ENCODE peak calls at places on chromosomes 6 and 20, in four cellular contexts. T is GM12878, D is H1, M is HepG2. C is an unnamed sample.

GRCh38 chr20:6525447-6526303 is 241.8 kb upstream of the BMP2 start:
- DNase-seq in T (no peak), D (no peak), M (no peak), C (no peak)

GRCh38 chr6:53718597-53719460 is 53.3 kb upstream of the KLHL31 start:
- DNase-seq in T (peak), D (no peak), M (peak), C (peak)

GRCh38 chr6:45483021-45483420 is 105.3 kb upstream of the SUPT3H start:
- DNase-seq in T (no peak), D (no peak), M (no peak), C (no peak)

GRCh38 chr20:25285091-25285647 is 37.3 kb downstream of the PYGB start:
- DNase-seq in T (no peak), D (peak), M (no peak), C (no peak)

GRCh38 chr6:163745566-163746400 is 331.3 kb downstream of the QKI start:
- DNase-seq in T (no peak), D (no peak), M (peak), C (peak)

GRCh38 chr6:154157082-154157481 is 118.0 kb downstream of the OPRM1 start:
- DNase-seq in T (no peak), D (no peak), M (no peak), C (no peak)

GRCh38 chr20:43043887-43044286 is 145.8 kb downstream of the PTPRT start:
- DNase-seq in T (no peak), D (no peak), M (no peak), C (no peak)

GRCh38 chr6:44556046-44556445 is 168.5 kb downstream of the CDC5L start:
- DNase-seq in T (no peak), D (no peak), M (no peak), C (no peak)

GRCh38 chr20:21125072-21125848 is 622 bp upstream of the KIZ start:
- DNase-seq in T (no peak), D (no peak), M (peak), C (no peak)

GRCh38 chr6:42013134-42013516 is 37.2 kb upstream of the TAF8 start:
- DNase-seq in T (no peak), D (no peak), M (no peak), C (no peak)

GRCh38 chr20:31770243-31770642 is 31.2 kb downstream of the TPX2 start:
- DNase-seq in T (no peak), D (no peak), M (no peak), C (no peak)

GRCh38 chr6:13398081-13398406 is 69.7 kb upstream of the TBC1D7 start:
- DNase-seq in T (no peak), D (no peak), M (no peak), C (no peak)

GRCh38 chr6:90216081-90216977 is 80.3 kb downstream of the BACH2 start:
- DNase-seq in T (no peak), D (no peak), M (peak), C (no peak)

GRCh38 chr6:37819802-37820712 is 530 bp downstream of the ZFAND3 start:
- DNase-seq in T (peak), D (peak), M (peak), C (no peak)

GRCh38 chr6:37824170-37824569 is 4.6 kb downstream of the ZFAND3 start:
- DNase-seq in T (no peak), D (no peak), M (no peak), C (no peak)

GRCh38 chr6:37820713-37821069 is 1.2 kb downstream of the ZFAND3 start:
- DNase-seq in T (no peak), D (no peak), M (no peak), C (no peak)

GRCh38 chr6:37821449-37821848 is 1.9 kb downstream of the ZFAND3 start:
- DNase-seq in T (no peak), D (no peak), M (no peak), C (no peak)

GRCh38 chr6:37822851-37823682 is 3.5 kb downstream of the ZFAND3 start:
- DNase-seq in T (no peak), D (no peak), M (peak), C (peak)
- TF ChIP-seq POLR2A in T (no peak), D (no peak), M (no peak), C (no peak)

GRCh38 chr20:62824476-62825287 is 7.8 kb downstream of the COL9A3 start:
- DNase-seq in T (no peak), D (peak), M (peak), C (peak)

GRCh38 chr20:62826646-62827322 is 9.9 kb downstream of the COL9A3 start:
- DNase-seq in T (no peak), D (no peak), M (no peak), C (no peak)

GRCh38 chr20:62827323-62828050 is 10.6 kb downstream of the COL9A3 start:
- DNase-seq in T (no peak), D (no peak), M (no peak), C (no peak)

GRCh38 chr20:62825288-62825993 is 8.6 kb downstream of the COL9A3 start:
- DNase-seq in T (no peak), D (no peak), M (no peak), C (no peak)

GRCh38 chr20:62825994-62826645 is 9.3 kb downstream of the COL9A3 start:
- DNase-seq in T (no peak), D (no peak), M (no peak), C (no peak)
- TF ChIP-seq CREB1 in T (no peak), D (no peak), M (no peak), C (no peak)

DNA sequence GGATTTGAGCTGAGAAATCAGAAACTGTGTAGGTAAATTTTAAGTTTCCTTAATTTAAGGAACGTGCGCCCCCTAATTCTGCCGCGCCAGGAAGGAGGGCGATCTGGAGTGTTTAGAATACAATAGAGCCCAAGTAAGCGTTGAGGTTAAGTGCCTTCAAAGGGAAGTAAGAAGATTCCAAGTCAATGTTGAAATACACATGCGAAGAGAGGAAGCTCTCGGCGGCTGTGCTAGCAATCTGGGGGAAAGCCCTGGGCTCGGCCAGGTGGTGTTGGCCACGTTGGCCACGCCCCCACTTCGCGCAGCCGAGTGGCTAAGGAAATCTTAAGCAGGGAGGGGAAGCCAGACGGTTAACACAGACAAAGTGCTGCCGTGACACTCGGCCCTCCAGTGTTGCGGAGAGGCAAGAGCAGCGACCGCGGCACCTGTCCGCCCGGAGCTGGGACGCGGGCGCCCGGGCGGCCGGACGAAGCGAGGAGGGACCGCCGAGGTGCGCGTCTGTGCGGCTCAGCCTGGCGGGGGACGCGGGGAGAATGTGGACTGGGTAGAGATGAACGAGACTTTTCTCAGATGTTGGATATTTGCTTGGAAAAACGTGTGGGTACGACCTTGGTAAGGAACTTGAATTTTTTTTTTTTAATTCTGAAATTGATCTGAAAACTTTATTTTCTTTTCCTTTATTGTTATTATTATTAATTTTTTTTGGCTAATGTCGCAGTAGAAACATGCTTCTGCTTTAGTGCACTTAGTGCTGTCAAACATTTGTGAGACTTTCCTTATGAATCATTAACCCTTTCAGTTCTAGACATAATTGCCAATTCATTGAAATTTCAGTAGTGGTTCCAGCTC is at the start of gene PRDM1:
- DNase-seq in T (peak), D (peak), M (no peak), C (peak)
- TF ChIP-seq POLR2A in T (peak), D (no peak), M (no peak), C (no peak)

DNA sequence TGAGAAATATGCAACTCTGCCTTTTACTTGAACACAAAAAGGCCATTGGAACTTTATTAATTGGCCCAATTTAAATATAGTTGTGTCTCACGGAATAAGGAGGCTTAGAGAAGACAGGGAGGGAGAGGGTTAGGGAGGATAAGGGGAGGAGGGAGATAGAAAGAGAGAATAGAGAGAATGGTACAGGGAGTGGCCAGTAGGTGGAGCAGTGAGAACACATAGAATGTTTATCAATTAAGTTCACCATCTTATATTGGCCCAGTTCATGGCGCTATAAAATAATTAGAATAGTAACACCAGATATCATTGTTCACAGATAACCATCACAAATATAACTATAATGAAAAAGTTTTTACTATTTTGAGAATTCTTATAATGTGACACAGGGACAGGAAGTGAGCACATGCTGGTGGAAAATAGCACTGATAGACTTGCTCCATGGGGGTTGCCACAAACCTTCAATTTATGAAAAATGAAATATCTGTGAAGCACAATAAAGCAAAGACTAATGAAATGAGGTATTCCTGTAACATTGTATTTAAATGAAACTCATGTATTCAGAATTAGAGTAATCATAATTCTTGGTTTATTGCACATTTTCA is 374.1 kb upstream of the MANEA start:
- DNase-seq in T (no peak), D (no peak), M (peak), C (peak)
- TF ChIP-seq CREB1 in T (no peak), D (no peak), M (no peak), C (no peak)

DNA sequence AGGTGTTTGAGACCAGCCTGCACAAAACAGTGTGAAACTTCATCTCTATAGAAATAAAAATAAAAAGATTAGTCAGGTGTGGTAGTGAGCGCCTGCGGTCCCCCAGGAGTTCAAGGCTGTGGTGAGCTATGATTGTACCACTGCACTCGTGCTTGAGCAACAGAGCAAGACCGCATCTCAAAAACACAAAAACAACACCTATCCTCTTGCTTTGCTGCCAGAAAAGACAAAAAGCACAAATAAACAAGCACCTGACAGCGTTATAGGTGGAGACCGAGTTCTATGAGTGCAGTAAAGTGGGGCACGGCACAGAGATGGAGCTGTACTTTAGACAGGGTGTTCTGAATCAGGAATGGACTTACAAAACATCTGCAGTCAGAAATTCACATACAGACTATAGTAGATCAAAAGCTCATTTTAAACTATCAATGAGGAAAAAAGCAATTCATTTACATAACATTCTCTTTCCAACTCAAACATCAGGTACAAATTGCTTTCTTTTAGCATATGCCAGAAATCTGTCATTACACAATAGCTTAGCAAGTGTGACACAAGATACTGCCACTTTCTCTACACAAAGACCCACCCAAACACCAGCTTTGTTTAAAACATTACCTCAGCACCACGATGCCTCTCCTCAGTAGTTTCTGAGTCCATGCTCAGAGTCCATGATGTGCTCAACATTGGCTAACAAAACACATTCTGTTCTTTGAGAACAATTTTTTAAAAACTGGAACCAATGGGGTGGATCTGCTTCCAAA is 10.1 kb downstream of the EZR start:
- DNase-seq in T (peak), D (no peak), M (peak), C (no peak)
- TF ChIP-seq POLR2A in T (no peak), D (no peak), M (no peak), C (no peak)

DNA sequence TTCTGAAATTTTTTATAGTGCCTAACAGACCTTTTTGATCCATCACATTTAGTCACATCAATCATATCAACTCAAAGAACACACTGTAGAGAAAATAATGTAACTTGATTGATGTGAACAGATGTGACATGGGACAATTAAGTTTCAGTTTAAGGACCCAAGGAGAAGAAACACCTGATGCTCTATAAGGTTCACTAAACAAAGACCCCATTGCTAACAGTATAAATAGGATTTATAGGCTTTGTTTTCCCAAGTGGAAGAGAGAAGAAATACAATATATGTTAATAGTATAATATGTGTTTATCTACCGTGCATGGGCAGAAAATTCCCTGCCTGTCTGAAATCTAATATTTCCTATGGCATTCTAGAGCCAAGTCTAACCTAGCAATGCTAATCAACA is 41.3 kb upstream of the GJA1 start:
- DNase-seq in T (no peak), D (no peak), M (no peak), C (no peak)
- TF ChIP-seq CREB1 in T (no peak), D (no peak), M (no peak), C (no peak)

GRCh38 chr6:149317656-149318571 is at the start of gene TAB2:
- DNase-seq in T (no peak), D (peak), M (no peak), C (peak)
- TF ChIP-seq POLR2A in T (peak), D (peak), M (peak), C (no peak)

GRCh38 chr20:38081575-38081974 is 48.0 kb downstream of the RPRD1B start:
- DNase-seq in T (no peak), D (no peak), M (no peak), C (no peak)

GRCh38 chr20:38083338-38084048 is 49.9 kb downstream of the RPRD1B start:
- DNase-seq in T (no peak), D (no peak), M (no peak), C (peak)

GRCh38 chr20:38085031-38085430 is 51.5 kb downstream of the RPRD1B start:
- DNase-seq in T (no peak), D (no peak), M (no peak), C (no peak)

GRCh38 chr20:38082894-38083293 is 49.3 kb downstream of the RPRD1B start:
- DNase-seq in T (no peak), D (no peak), M (peak), C (no peak)

DNA sequence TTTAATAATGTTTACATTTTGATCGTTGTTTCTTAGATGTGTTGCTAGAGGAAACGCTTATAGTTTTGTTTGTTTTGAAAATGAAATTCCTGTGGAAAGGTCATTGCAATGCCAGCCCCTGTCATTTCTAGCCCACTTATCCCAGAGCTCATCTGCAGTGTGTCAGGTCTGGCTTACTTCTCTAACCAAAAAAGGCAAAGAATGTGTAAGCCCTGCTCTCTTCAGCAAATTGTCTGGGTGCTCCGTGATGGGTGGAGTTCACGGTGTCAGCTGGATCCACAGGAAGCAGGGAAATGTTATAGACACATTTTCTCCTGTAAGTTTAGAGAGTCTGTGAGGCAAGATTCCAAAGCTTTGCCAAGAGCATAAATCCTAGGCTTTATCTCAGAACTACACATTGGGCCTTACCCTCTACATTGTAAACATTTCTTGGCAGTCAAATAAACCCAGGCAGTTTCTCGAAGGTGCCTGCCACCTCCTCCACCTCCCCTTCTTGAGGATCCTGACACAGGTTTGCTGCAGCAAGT is 50.9 kb downstream of the RPRD1B start:
- DNase-seq in T (no peak), D (no peak), M (peak), C (peak)
- TF ChIP-seq CREB1 in T (no peak), D (no peak), M (no peak), C (no peak)

C was measured in K562.